ENCODE peak calls at places on chromosomes 3 and 15, in eight cellular contexts. X is GM23248, I is GM23338, P is MM.1S, W is HCT116, Y is OCI-LY7, V is SK-N-SH, M is neural progenitor cell. H is an unnamed sample.

GRCh38 chr15:67127334-67127664 is 61.9 kb downstream of the SMAD3 start:
- DNase-seq in I (no peak), P (no peak), W (no peak), M (no peak), X (no peak), V (no peak), Y (no peak), H (no peak)

GRCh38 chr3:170506556-170506955 is 79.3 kb downstream of the SLC7A14 start:
- DNase-seq in M (no peak), V (no peak), I (peak; percentile 37), X (peak; percentile 68), W (no peak), Y (no peak), P (no peak), H (peak; percentile 46)

GRCh38 chr15:36866896-36867295 is 233.5 kb downstream of the MEIS2 start:
- DNase-seq in M (no peak), W (no peak), P (no peak), Y (no peak), V (no peak), I (no peak), X (no peak), H (no peak)

GRCh38 chr15:40859206-40859851 is 14.7 kb downstream of the RHOV start:
- DNase-seq in V (peak; percentile 84), I (peak; percentile 94), P (peak; percentile 79), W (peak; percentile 73), M (peak; percentile 86), X (peak; percentile 79), Y (peak; percentile 88), H (peak; percentile 84)

GRCh38 chr15:67968564-67969440 is 85.3 kb upstream of the PIAS1 start:
- DNase-seq in P (no peak), Y (no peak), V (no peak), I (peak; percentile 15), X (no peak), M (peak; percentile 36), W (no peak), H (no peak)

GRCh38 chr3:184713521-184713920 is 1.7 kb upstream of the MAGEF1 start:
- DNase-seq in I (no peak), X (no peak), V (no peak), W (no peak), M (no peak), P (no peak), Y (no peak), H (no peak)

GRCh38 chr3:14862303-14862660 is 43.5 kb downstream of the FGD5 start:
- DNase-seq in X (no peak), W (no peak), P (no peak), V (no peak), Y (no peak), M (no peak), I (no peak), H (no peak)

GRCh38 chr3:132290833-132291232 is 26.4 kb upstream of the ACP3 start:
- DNase-seq in V (no peak), I (no peak), M (no peak), X (peak; percentile 89), P (no peak), Y (no peak), W (no peak), H (no peak)

GRCh38 chr15:94951538-94951937 is 720.2 kb downstream of the MCTP2 start:
- DNase-seq in W (no peak), M (no peak), X (peak; percentile 1), Y (no peak), I (no peak), V (no peak), P (no peak), H (no peak)

GRCh38 chr3:158846803-158847465 is 45.1 kb downstream of the MFSD1 start:
- DNase-seq in W (no peak), M (no peak), P (peak; percentile 89), Y (no peak), I (no peak), V (no peak), X (no peak), H (no peak)

DNA sequence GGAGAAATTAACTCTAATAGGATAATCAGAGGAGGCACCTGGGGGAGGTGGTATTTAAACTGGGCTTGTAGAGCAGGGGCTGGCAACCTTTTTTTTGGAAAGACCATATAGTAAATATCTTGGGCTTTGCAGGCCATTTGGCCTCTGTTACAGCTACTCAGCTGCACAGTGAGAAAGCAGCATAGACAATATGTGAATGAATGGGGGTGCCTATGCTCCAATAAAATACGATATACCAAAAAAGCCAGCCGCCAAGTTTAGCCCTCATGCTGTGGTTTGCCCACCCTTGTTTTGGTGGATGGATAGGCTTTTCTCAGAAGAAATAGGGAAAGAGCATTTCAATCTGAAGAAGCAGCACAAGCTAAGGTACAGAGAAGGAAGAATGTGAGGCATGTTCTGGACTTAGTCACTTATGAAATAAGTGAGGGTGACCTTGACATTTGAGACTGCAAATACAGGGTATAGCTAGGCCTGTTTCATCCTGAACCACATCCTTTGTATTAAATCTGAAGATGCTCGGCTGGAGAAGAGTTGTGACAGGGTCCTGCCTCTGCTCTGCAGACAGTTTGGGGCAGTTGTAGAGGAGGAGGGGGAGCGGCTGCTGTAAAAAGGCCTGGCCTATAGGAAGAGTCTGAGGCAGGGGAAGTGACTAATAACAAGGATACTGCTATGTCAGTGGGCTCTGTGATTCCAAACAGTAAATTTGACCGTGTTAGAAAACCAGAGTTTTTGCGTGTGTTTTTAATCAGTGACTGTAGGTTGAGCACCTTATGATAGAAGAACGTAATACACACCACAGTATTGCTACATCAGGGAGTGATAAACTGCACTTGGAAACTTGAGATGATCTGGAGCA is 130.9 kb upstream of the NR2E3 start:
- DNase-seq in M (no peak), V (no peak), P (no peak), Y (no peak), X (peak; percentile 67), I (peak; percentile 6), W (no peak), H (no peak)
- H3K4me2 ChIP-seq in M (no peak overlapping the region), V (peak overlapping the region; percentile 59), P (no peak overlapping the region), Y (no peak overlapping the region), X (peak overlapping the region; percentile 12), I (peak overlapping the region; percentile 16), W (peak overlapping the region; percentile 15), H (no peak overlapping the region)

DNA sequence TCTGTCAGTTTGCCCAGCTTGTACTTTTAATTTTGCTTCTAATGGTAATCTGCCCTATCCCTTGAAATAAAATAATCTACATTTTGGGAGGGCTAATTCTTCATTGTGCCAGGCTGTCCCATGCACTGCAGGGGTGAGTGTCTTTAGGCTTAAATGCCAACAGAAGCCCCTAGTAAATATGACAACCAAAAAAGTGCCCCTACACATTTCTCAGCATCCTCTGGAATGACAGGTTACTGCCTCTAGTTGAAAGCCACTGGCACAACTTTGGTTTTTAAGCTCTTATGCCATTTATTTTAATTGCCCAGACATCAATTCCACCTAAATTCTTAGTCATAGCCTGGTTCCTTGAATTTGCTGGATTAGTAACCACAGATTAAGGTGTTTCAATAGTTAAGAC is 3.4 kb downstream of the EPM2AIP1 start:
- DNase-seq in W (no peak), P (no peak), V (no peak), I (no peak), Y (no peak), M (no peak), X (no peak), H (no peak)
- H3K4me3 ChIP-seq in W (no peak overlapping the region), P (no peak overlapping the region), V (no peak overlapping the region), I (peak overlapping the region; percentile 83), Y (peak overlapping the region; percentile 78), M (peak overlapping the region; percentile 66), X (peak overlapping the region; percentile 97), H (peak overlapping the region; percentile 14)

GRCh38 chr15:98826658-98827057 is 178.3 kb downstream of the IGF1R start:
- DNase-seq in Y (no peak), I (no peak), X (no peak), M (no peak), P (no peak), V (no peak), W (no peak), H (no peak)

GRCh38 chr15:98824595-98824994 is 176.3 kb downstream of the IGF1R start:
- DNase-seq in Y (no peak), M (no peak), W (no peak), V (no peak), I (no peak), P (no peak), X (peak; percentile 13), H (no peak)

GRCh38 chr15:98817745-98818144 is 169.4 kb downstream of the IGF1R start:
- DNase-seq in W (no peak), I (no peak), Y (no peak), V (no peak), M (no peak), P (no peak), X (no peak), H (no peak)

DNA sequence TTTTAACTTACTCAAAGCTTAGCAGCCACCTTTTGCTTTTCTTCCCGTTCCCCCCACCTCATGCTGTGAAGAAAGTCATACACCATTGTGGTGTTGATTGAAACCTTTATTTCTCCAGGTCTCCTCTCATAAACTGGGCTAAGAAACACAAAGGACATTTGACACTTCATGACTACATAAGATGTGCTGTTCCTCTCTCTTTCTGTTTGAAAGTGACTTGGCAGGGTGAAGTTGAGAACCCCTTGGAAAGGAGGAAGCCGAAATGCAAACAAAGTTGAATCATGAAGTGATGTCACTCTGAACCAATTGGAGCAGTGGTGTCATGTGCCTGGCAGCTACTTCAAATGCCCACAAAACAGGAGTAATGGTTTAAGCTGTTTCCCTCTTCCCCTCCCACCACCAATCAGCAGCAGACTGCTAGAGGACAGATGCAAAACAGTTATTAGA is 174.7 kb downstream of the IGF1R start:
- DNase-seq in V (no peak), Y (no peak), P (no peak), M (peak; percentile 42), W (no peak), I (peak; percentile 90), X (peak; percentile 86), H (peak; percentile 50)
- TF ChIP-seq EZH2phosphoT487 in V (no peak), Y (no peak), P (no peak), M (no peak), W (no peak), I (no peak), X (no peak), H (no peak)

GRCh38 chr3:143089965-143090364 is 29.6 kb upstream of the CHST2 start:
- DNase-seq in P (no peak), M (no peak), I (no peak), X (no peak), V (no peak), Y (no peak), W (no peak), H (no peak)

GRCh38 chr3:143090966-143091365 is 28.6 kb upstream of the CHST2 start:
- DNase-seq in W (no peak), V (no peak), Y (no peak), X (no peak), I (no peak), P (no peak), M (no peak), H (no peak)

GRCh38 chr3:143091438-143091837 is 28.1 kb upstream of the CHST2 start:
- DNase-seq in X (no peak), I (no peak), P (no peak), Y (no peak), V (no peak), W (no peak), M (no peak), H (no peak)

GRCh38 chr3:143090486-143090885 is 29.1 kb upstream of the CHST2 start:
- DNase-seq in Y (no peak), P (no peak), X (no peak), V (peak; percentile 37), I (no peak), W (no peak), M (peak; percentile 22), H (no peak)

DNA sequence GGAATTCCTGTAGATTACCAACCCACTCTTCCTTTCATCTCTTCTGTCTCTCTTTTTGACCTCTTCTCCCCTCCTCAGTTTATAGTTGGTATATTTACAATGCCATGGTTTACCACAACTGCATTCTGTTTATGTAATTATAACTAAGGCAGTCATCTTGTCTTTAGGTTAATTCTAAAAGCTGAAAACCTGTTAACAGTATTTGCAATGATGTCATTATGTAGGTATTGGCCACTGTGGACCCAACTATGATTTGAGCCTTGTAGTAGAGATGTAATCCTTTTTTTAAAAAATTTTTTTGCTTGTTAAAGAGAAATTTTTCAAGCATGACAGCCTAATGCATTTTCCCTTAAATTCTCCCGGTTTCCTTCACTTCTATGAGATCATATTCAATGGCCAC is 30.7 kb upstream of the CHST2 start:
- DNase-seq in P (no peak), I (no peak), W (no peak), M (no peak), V (no peak), X (no peak), Y (no peak), H (no peak)
- H3K4me2 ChIP-seq in P (no peak overlapping the region), I (no peak overlapping the region), W (no peak overlapping the region), M (no peak overlapping the region), V (no peak overlapping the region), X (no peak overlapping the region), Y (no peak overlapping the region), H (no peak overlapping the region)